ENCODE peak calls at places on chromosomes 13 and 19, in eight cellular contexts. T is spleen, X is PC-9, D is brain microvascular endothelial cell, B is bronchial epithelial cell, Q is fibroblast of lung, A is AG04449, O is GM23248. U is an unnamed sample.

GRCh38 chr19:48053076-48053475 is 9.2 kb upstream of the CABP5 start:
- DNase-seq in T (no peak), X (no peak), D (no peak), B (no peak), Q (no peak), A (no peak), O (no peak), U (no peak)

GRCh38 chr19:16626796-16627193 is 1.2 kb downstream of the MED26 start:
- DNase-seq in T (no peak), X (no peak), D (no peak), B (no peak), Q (peak), A (no peak), O (peak), U (no peak)

GRCh38 chr19:47726467-47726866 is 13.2 kb downstream of the EHD2 start:
- DNase-seq in T (no peak), X (no peak), D (no peak), B (no peak), Q (peak), A (no peak), O (peak), U (no peak)

GRCh38 chr13:100333141-100333540 is 244.2 kb downstream of the PCCA start:
- DNase-seq in T (no peak), X (no peak), D (no peak), B (no peak), Q (no peak), A (no peak), O (no peak), U (no peak)

GRCh38 chr19:797528-798414 is 519 bp downstream of the PTBP1 start:
- DNase-seq in T (peak), X (peak), D (peak), B (peak), Q (peak), A (peak), O (peak), U (peak)

GRCh38 chr13:48675247-48675646 is 21.5 kb downstream of the CYSLTR2 start:
- DNase-seq in T (no peak), X (no peak), D (no peak), B (no peak), Q (no peak), A (no peak), O (no peak), U (no peak)

GRCh38 chr19:35846038-35846668 is 6.2 kb downstream of the NPHS1 start:
- DNase-seq in T (no peak), X (no peak), D (no peak), B (peak), Q (no peak), A (no peak), O (peak), U (no peak)

GRCh38 chr13:111117289-111117688 is 2.2 kb downstream of the ARHGEF7 start:
- DNase-seq in T (no peak), X (no peak), D (no peak), B (no peak), Q (no peak), A (no peak), O (peak), U (no peak)

GRCh38 chr19:5960005-5961001 is 17.6 kb downstream of the RANBP3 start:
- DNase-seq in T (no peak), X (no peak), D (no peak), B (no peak), Q (no peak), A (no peak), O (no peak), U (peak)

GRCh38 chr19:55563261-55563690 is 17.4 kb downstream of the ZNF579 start:
- DNase-seq in T (no peak), X (no peak), D (no peak), B (no peak), Q (peak), A (no peak), O (peak), U (no peak)

GRCh38 chr19:40807147-40808020 is 8.4 kb downstream of the EGLN2 start:
- DNase-seq in T (no peak), X (peak), D (no peak), B (no peak), Q (no peak), A (no peak), O (peak), U (no peak)

GRCh38 chr19:40413291-40413994 is at the start of gene PRX:
- DNase-seq in T (no peak), X (no peak), D (no peak), B (no peak), Q (no peak), A (no peak), O (no peak), U (no peak)

GRCh38 chr13:31675521-31675953 is 63.8 kb upstream of the RXFP2 start:
- DNase-seq in T (no peak), X (no peak), D (peak), B (no peak), Q (peak), A (no peak), O (peak), U (no peak)

GRCh38 chr13:39490136-39490535 is 112.9 kb downstream of the LHFPL6 start:
- DNase-seq in T (no peak), X (no peak), D (no peak), B (no peak), Q (peak), A (no peak), O (no peak), U (no peak)

GRCh38 chr13:100765021-100765420 is 90.4 kb upstream of the TMTC4 start:
- DNase-seq in T (no peak), X (no peak), D (no peak), B (no peak), Q (no peak), A (no peak), O (no peak), U (no peak)

GRCh38 chr19:12969292-12969988 is at the start of gene DAND5:
- DNase-seq in T (no peak), X (no peak), D (no peak), B (no peak), Q (no peak), A (no peak), O (no peak), U (peak)

GRCh38 chr13:80012281-80012680 is 328.6 kb downstream of the SPRY2 start:
- DNase-seq in T (no peak), X (no peak), D (no peak), B (peak), Q (peak), A (no peak), O (peak), U (no peak)

GRCh38 chr13:94427313-94427712 is 52.2 kb downstream of the DCT start:
- DNase-seq in T (no peak), X (no peak), D (no peak), B (no peak), Q (no peak), A (no peak), O (no peak), U (no peak)

GRCh38 chr19:3644351-3645066 is 17.9 kb upstream of the CACTIN start:
- DNase-seq in T (no peak), X (no peak), D (no peak), B (no peak), Q (peak), A (no peak), O (peak), U (no peak)

DNA sequence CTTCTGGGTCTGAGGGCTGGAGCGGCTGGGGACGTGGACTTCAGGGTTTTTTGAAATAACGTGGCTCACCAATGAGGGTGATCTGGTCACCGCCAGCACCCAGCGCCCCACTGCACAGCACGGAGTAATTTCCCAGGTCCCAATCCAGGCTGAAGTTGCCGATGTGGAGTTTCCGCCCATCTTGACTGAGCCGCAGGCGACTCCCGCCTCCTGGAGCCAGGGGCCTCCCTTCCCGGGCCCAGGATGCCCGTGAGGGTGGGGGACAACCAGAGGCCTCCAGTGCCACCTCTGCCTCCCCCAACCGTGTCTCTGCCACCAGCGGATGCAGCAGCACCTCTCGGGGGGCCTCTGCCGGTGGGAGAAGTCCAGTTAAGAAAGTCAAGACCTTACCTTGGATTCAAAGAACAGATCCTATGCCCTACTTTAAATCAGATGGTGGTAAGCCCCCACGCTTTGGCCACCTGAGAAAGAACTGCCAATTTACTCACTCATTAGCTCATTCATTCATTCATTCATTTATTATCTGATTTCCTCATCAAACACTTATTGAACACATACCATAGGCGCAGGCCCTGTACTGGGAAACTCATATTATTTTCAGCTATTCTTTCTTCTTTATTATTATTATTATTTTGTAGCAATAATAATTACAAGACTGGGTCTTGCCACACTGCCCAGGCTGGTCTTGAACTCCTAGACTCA is 3.9 kb downstream of the VSIG10L start:
- DNase-seq in T (no peak), X (no peak), D (no peak), B (no peak), Q (no peak), A (no peak), O (no peak), U (no peak)
- H3K4me3 ChIP-seq in T (no peak), X (no peak), D (no peak), B (no peak), Q (no peak), A (no peak), O (no peak), U (no peak)

DNA sequence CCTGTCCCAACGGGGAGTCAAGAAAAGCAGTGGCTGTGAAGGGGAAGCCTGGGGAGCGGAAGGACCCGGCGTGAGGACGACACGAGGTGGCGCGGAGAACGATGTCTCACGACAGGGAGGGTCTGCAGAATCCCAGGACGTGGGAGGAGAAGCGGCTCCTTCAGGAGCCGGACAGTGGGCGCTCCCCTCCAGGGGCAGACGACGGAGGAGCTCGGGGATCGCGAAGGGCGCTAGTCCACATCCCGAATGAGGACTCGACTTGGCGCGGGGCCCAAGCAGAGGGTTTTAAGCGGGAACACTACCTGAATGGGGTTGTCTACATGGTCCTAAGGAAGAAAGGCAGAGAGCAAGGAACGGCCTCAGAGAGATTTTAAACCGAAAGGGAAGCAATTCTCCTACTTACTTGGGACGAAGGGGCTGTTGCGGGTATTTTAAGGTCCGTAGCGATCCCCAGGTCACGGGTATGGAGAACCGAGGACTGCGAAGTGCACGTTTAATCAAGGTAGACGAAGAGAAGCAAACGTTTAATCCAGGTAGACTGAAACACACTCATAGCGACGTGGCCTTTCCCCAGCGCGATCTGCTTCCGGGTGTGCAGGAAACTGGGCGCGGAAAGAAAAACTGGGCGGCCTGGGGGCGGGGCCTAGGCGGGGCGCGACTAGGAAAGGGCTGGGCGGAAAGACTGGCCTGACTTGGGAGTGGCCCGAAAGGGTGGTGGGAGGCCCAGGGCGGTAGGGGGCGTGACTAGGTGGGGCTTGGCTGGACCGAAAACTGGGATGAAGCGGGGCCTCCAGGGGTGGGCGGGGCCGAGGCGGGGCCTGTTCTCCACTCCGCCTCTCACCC is at the start of gene ZNF841:
- DNase-seq in T (peak), X (peak), D (peak), B (peak), Q (peak), A (peak), O (peak), U (peak)
- H3K4me3 ChIP-seq in T (peak), X (peak), D (peak), B (peak), Q (peak), A (peak), O (peak), U (peak)

DNA sequence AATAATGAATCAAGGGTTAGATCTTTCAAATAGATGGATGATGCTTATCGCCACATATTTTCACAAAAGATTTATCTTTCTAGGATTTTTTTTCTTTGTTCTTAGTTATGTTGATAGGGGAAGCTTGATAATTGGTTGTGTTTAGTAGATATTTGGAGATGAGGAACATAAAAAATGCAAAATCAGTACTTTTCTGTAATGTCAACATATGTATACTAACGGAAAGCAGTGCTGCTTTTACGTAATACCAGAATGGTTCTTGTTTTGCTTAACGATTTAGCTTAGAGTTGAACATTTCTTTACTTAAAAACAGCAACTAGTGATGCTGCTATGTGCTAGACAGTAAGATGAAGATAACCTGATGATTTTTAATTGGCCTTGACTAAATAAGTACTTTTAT is 3.0 kb downstream of the ZMYM2 start:
- DNase-seq in T (no peak), X (no peak), D (no peak), B (no peak), Q (no peak), A (no peak), O (no peak), U (no peak)
- H3K4me3 ChIP-seq in T (no peak), X (peak), D (no peak), B (no peak), Q (peak), A (no peak), O (peak), U (no peak)

DNA sequence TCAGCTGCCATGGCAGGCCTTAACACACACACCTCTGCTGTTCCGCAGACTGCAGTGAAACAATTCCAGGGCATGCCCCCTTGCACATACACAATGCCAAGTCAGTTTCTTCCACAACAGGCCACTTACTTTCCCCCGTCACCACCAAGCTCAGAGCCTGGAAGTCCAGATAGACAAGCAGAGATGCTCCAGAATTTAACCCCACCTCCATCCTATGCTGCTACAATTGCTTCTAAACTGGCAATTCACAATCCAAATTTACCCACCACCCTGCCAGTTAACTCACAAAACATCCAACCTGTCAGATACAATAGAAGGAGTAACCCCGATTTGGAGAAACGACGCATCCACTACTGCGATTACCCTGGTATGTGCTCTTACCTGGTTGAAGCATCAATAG is 3.6 kb downstream of the KLF5 start:
- DNase-seq in T (no peak), X (no peak), D (no peak), B (no peak), Q (no peak), A (no peak), O (no peak), U (no peak)
- H3K4me3 ChIP-seq in T (no peak), X (peak), D (no peak), B (peak), Q (no peak), A (no peak), O (no peak), U (no peak)